ENCODE peak calls at places on chromosomes 11 and 22, in seven cellular contexts. U, K, S, P, E, I and D are unnamed samples.

GRCh38 chr11:128518493-128519207 is 68.7 kb downstream of the ETS1 start:
- DNase-seq in P (no peak), E (no peak), I (no peak), U (no peak), S (no peak), K (no peak), D (no peak)

GRCh38 chr11:74749127-74749964 is 697 bp downstream of the RNF169 start:
- DNase-seq in U (peak), P (peak), I (no peak), S (no peak), E (peak), K (peak), D (no peak)

GRCh38 chr22:42924436-42924835 is 67.4 kb upstream of the ARFGAP3 start:
- DNase-seq in U (no peak), E (no peak), I (no peak), S (no peak), P (no peak), K (no peak), D (no peak)

GRCh38 chr11:10709299-10710086 is 15.9 kb upstream of the IRAG1 start:
- DNase-seq in U (no peak), E (no peak), I (no peak), S (no peak), K (no peak), P (no peak), D (no peak)

GRCh38 chr22:48937032-48937639 is 890.5 kb downstream of the BRD1 start:
- DNase-seq in P (no peak), K (peak), E (no peak), S (no peak), U (no peak), I (no peak), D (no peak)

GRCh38 chr11:73439002-73439843 is 63.0 kb downstream of the RELT start:
- DNase-seq in I (no peak), P (no peak), U (no peak), S (no peak), E (no peak), K (no peak), D (peak)

GRCh38 chr11:121606354-121606753 is 153.6 kb upstream of the SORL1-AS1 start:
- DNase-seq in I (no peak), K (no peak), U (no peak), P (no peak), S (no peak), E (no peak), D (no peak)

GRCh38 chr11:8652140-8652539 is 30.3 kb downstream of the TRIM66 start:
- DNase-seq in S (no peak), P (no peak), I (no peak), E (peak), K (no peak), U (no peak), D (peak)

GRCh38 chr11:3841426-3842304 is 906 bp upstream of the RHOG start:
- DNase-seq in P (peak), I (peak), S (peak), E (peak), U (peak), K (peak), D (peak)

GRCh38 chr11:66282468-66283455 is 4.8 kb downstream of the CNIH2 start:
- DNase-seq in E (peak), S (peak), I (peak), P (peak), U (peak), K (peak), D (peak)

GRCh38 chr11:88305430-88305829 is 32.1 kb downstream of the CTSC start:
- DNase-seq in U (no peak), E (no peak), S (no peak), K (no peak), P (no peak), I (no peak), D (no peak)

GRCh38 chr22:22767876-22768602 is 119.6 kb upstream of the IGLL5 start:
- DNase-seq in E (no peak), U (no peak), P (no peak), I (no peak), K (no peak), S (no peak), D (no peak)

GRCh38 chr11:36009469-36009868 is 65.6 kb downstream of the LDLRAD3 start:
- DNase-seq in E (peak), I (no peak), U (no peak), S (no peak), K (no peak), P (no peak), D (peak)

DNA sequence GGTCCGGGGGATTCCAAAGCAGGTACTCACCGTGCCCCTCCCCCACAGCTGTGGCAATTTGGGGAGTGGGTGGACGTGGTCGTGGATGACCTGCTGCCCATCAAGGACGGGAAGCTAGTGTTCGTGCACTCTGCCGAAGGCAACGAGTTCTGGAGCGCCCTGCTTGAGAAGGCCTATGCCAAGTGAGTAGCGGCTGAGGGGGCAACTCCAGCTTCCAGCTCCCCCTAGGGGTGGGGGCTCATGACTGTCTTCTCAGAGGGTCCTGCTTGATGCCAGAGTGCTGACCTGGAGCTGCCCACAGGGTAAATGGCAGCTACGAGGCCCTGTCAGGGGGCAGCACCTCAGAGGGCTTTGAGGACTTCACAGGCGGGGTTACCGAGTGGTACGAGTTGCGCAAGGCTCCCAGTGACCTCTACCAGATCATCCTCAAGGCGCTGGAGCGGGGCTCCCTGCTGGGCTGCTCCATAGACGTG is 4.2 kb downstream of the CAPN1 start:
- DNase-seq in U (no peak), P (no peak), K (no peak), I (no peak), E (no peak), S (no peak), D (no peak)
- TF ChIP-seq CTCF in U (no peak), P (no peak), K (no peak), I (no peak), E (no peak), S (no peak), D (peak)

GRCh38 chr11:122847437-122847836 is 9.1 kb downstream of the CRTAM start:
- DNase-seq in S (no peak), U (no peak), E (no peak), K (no peak), I (no peak), P (no peak), D (no peak)

GRCh38 chr11:122837528-122838346 is 563 bp upstream of the CRTAM start:
- DNase-seq in E (no peak), P (no peak), S (no peak), I (no peak), U (no peak), K (no peak), D (no peak)

GRCh38 chr11:122843281-122844150 is 5.2 kb downstream of the CRTAM start:
- DNase-seq in I (no peak), U (no peak), S (no peak), E (no peak), P (no peak), K (no peak), D (no peak)
- TF ChIP-seq CTCF in I (no peak), U (no peak), S (no peak), E (no peak), P (no peak), K (no peak), D (no peak)

GRCh38 chr11:111064118-111064517 is 181.4 kb upstream of the POU2AF2 start:
- DNase-seq in U (no peak), I (no peak), E (peak), S (no peak), P (no peak), K (no peak), D (peak)

GRCh38 chr11:111067994-111068393 is 177.5 kb upstream of the POU2AF2 start:
- DNase-seq in E (no peak), P (no peak), U (no peak), S (no peak), I (no peak), K (no peak), D (no peak)

GRCh38 chr11:111066861-111067260 is 178.7 kb upstream of the POU2AF2 start:
- DNase-seq in U (no peak), P (no peak), I (no peak), E (no peak), S (no peak), K (no peak), D (no peak)

GRCh38 chr11:111063711-111064110 is 181.8 kb upstream of the POU2AF2 start:
- DNase-seq in K (no peak), E (no peak), U (no peak), I (no peak), S (no peak), P (no peak), D (no peak)

DNA sequence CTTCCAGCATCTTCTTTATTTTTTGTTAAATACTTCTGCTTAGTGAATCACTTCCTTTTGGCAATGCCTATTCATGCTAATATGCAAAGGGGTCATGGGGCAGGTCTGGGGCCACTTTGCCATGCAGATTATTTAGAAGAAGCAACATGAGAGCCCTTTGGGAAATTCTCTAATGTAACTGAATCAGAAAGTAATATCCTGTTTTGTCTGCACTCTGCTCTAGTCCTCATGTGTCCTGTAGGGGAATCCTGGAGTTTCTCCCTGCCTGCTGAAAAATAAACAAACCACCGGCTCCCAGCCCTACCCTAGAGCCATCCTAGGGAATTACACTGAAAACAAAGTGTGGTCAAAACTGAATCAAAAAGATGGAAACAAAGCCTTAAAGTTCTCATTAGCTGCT is 176.4 kb upstream of the POU2AF2 start:
- DNase-seq in I (no peak), U (no peak), P (no peak), E (peak), K (no peak), S (no peak), D (no peak)
- TF ChIP-seq CTCF in I (no peak), U (no peak), P (no peak), E (peak), K (no peak), S (no peak), D (peak)

GRCh38 chr22:30823015-30823370 is 128.3 kb downstream of the OSBP2 start:
- DNase-seq in S (no peak), E (no peak), P (no peak), I (no peak), K (no peak), U (no peak), D (no peak)
- TF ChIP-seq CTCF in S (no peak), E (no peak), P (no peak), I (no peak), K (no peak), U (no peak), D (no peak)

DNA sequence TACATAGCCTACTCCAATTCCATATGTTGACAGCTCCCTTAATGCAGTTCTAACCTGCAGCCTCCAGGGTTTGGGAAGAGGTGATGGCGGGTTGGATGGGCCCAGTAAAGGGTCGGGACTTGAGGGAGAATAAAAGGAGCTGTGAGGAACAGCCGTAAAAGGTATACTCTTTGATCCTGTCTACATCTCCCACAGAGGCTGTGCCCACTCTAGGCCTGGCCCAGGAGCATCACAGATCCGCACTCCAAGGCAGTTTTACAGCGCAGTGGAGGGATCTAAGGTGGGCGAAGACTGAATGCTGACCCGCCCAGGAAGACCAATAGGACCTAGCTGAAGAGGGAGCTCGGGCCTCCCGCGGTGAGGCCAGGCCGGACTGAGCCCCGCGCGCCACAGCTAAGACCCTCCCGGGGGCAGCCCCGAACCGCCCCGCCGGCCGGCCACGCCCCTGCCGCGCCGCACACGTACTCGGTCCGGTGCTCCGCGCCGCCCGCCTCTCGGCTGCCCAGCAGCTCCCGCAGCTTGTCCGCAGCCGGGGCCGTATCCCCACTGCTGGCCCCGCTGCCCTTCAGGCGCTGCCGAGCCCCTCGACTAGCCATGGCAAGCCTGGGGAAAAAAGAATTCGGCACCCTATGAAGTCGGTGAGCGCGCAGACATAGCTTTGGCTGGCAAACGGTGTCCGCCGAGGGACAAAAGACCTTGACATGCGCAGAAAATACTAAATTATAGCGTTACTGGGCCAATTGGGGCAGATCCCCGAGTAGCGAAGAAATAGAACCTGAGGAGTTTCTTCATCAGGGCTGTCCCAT is at the start of gene ALG9:
- DNase-seq in I (peak), S (peak), E (peak), U (peak), K (peak), P (peak), D (no peak)
- TF ChIP-seq CTCF in I (peak), S (peak), E (peak), U (peak), K (peak), P (peak), D (peak)

GRCh38 chr11:86760577-86760976 is 39.8 kb upstream of the PRSS23 start:
- DNase-seq in S (no peak), P (no peak), K (no peak), E (no peak), U (no peak), I (no peak), D (no peak)
- TF ChIP-seq CTCF in S (no peak), P (no peak), K (no peak), E (no peak), U (no peak), I (no peak), D (no peak)